ENCODE peak calls at places on chromosomes 1 and 21, in six cellular contexts. C is activated CD8-positive, alpha-beta memory T cell treated with anti-CD3 and anti-CD28 coated beads, Interleukin-2, amount 10 ng/mL, durations not matched to agents 7 days and 5 days; E is A549; A is activated B cell treated with CpG ODN at 0.5 μM for 24 hours; Q is activated CD8-positive, alpha-beta T cell treated with anti-CD3 and anti-CD28 coated beads for 36 hours; J is left lobe of liver. M is an unnamed sample.
A peak's percentile ranks its signal among the peaks of the same experiment; 100 is the strongest.

GRCh38 chr1:201064806-201065205 is 41.3 kb upstream of the KIF21B start:
- ATAC-seq in Q (no peak), C (no peak), A (no peak), E (no peak), J (no peak), M (no peak)

GRCh38 chr21:31515253-31515652 is 144.2 kb upstream of the SOD1 start:
- ATAC-seq in E (no peak), Q (no peak), A (no peak), J (no peak), C (no peak), M (no peak)

GRCh38 chr1:169103443-169103842 is 3.0 kb upstream of the ATP1B1 start:
- ATAC-seq in E (no peak), A (no peak), C (no peak), Q (no peak), J (no peak), M (peak; percentile 27)

GRCh38 chr21:29725025-29725736 is 214.6 kb downstream of the GRIK1 start:
- ATAC-seq in Q (no peak), C (no peak), E (no peak), A (no peak), J (peak; percentile 98), M (no peak)

GRCh38 chr1:116724765-116725375 is 29.4 kb upstream of the CD2 start:
- ATAC-seq in Q (peak; percentile 84), C (peak; percentile 83), E (peak; percentile 67), A (peak; percentile 54), J (peak; percentile 79), M (no peak)

GRCh38 chr1:37714689-37715088 is 22.4 kb downstream of the CDCA8 start:
- ATAC-seq in Q (no peak), C (no peak), E (no peak), J (no peak), A (no peak), M (no peak)

GRCh38 chr1:10507111-10507879 is 32.5 kb downstream of the PEX14 start:
- ATAC-seq in Q (peak; percentile 57), J (peak; percentile 79), E (peak; percentile 85), C (peak; percentile 44), A (peak; percentile 67), M (peak; percentile 68)

GRCh38 chr1:25042331-25042730 is 112.3 kb upstream of the RUNX3 start:
- ATAC-seq in J (no peak), E (no peak), A (no peak), Q (no peak), C (peak; percentile 17), M (no peak)

GRCh38 chr1:109151146-109151545 is 37.2 kb downstream of the ELAPOR1 start:
- ATAC-seq in A (no peak), Q (no peak), C (no peak), J (peak; percentile 60), E (peak; percentile 84), M (peak; percentile 58)

GRCh38 chr1:5603353-5604104 is 388.7 kb downstream of the NPHP4 start:
- ATAC-seq in C (no peak), E (no peak), A (no peak), Q (no peak), J (no peak), M (no peak)

GRCh38 chr1:201591348-201591747 is 52.4 kb downstream of the NAV1 start:
- ATAC-seq in C (no peak), A (no peak), E (no peak), Q (no peak), J (no peak), M (no peak)

GRCh38 chr1:157117527-157118057 is 18.0 kb upstream of the ETV3L start:
- ATAC-seq in J (no peak), C (no peak), Q (no peak), E (no peak), A (peak; percentile 81), M (no peak)

GRCh38 chr21:41064325-41064724 is 103.6 kb upstream of the BACE2 start:
- ATAC-seq in A (no peak), J (no peak), Q (no peak), C (no peak), E (no peak), M (no peak)

GRCh38 chr1:95641386-95641785 is 407.4 kb downstream of the RWDD3 start:
- ATAC-seq in J (peak; percentile 78), E (no peak), C (no peak), Q (no peak), A (no peak), M (no peak)

GRCh38 chr1:176338897-176339296 is 124.1 kb upstream of the PAPPA2 start:
- ATAC-seq in A (no peak), E (no peak), Q (no peak), J (no peak), C (no peak), M (no peak)

GRCh38 chr1:169486281-169486904 is 649 bp upstream of the SLC19A2 start:
- ATAC-seq in Q (no peak), J (no peak), A (no peak), E (peak; percentile 2), C (no peak), M (no peak)

GRCh38 chr1:184623404-184623803 is 131.3 kb downstream of the EDEM3 start:
- ATAC-seq in A (no peak), Q (no peak), C (no peak), J (no peak), E (no peak), M (no peak)

GRCh38 chr1:208201241-208201640 is 42.9 kb downstream of the PLXNA2 start:
- ATAC-seq in J (peak; percentile 33), Q (no peak), E (peak; percentile 65), A (no peak), C (no peak), M (peak; percentile 22)

GRCh38 chr21:41726970-41727783 is 39.7 kb downstream of the RIPK4 start:
- ATAC-seq in Q (no peak), A (no peak), J (peak; percentile 27), E (peak; percentile 88), C (no peak), M (peak; percentile 78)

GRCh38 chr1:222384536-222384935 is 163.4 kb downstream of the HHIPL2 start:
- ATAC-seq in J (no peak), E (no peak), Q (no peak), A (no peak), C (no peak), M (no peak)

GRCh38 chr1:6359568-6360496 is 33.7 kb downstream of the ACOT7 start:
- ATAC-seq in J (peak; percentile 81), E (peak; percentile 68), C (peak; percentile 81), A (peak; percentile 92), Q (peak; percentile 84), M (peak; percentile 14)

GRCh38 chr1:16066245-16066644 is 7.2 kb downstream of the FAM131C start:
- ATAC-seq in E (no peak), Q (no peak), C (no peak), J (no peak), A (no peak), M (no peak)

GRCh38 chr1:17909634-17910033 is 154.5 kb downstream of the ACTL8 start:
- ATAC-seq in A (no peak), J (no peak), Q (no peak), E (no peak), C (no peak), M (no peak)

GRCh38 chr21:34782666-34783365 is 114.0 kb downstream of the CLIC6 start:
- ATAC-seq in C (no peak), A (no peak), Q (no peak), J (no peak), E (no peak), M (no peak)